ENCODE peak calls at places on chromosomes 13 and 19, in seven cellular contexts. L is stimulated activated naive CD4-positive, alpha-beta T cell; B is activated gamma-delta T cell treated with Interleukin-2 at 50 U/mL for 16 hours; F is fibroblast of gingiva; M is type B pancreatic cell; G is heart right ventricle; X is SHP77. R is an unnamed sample.

GRCh38 chr13:68261105-68261504 is 1031.0 kb upstream of the PCDH9 start:
- DNase-seq in M (no peak), F (no peak), L (no peak), X (no peak), B (no peak), G (no peak), R (no peak)

GRCh38 chr19:45322311-45322710 is 364 bp downstream of the CKM start:
- DNase-seq in M (no peak), F (no peak), G (no peak), X (peak), B (no peak), L (no peak), R (no peak)

GRCh38 chr19:17973759-17974158 is 6.9 kb downstream of the KCNN1 start:
- DNase-seq in X (no peak), M (no peak), L (no peak), B (no peak), G (no peak), F (no peak), R (no peak)

GRCh38 chr19:2491130-2491801 is 15.3 kb downstream of the GADD45B start:
- DNase-seq in M (no peak), F (peak), B (no peak), G (no peak), L (no peak), X (peak), R (no peak)

GRCh38 chr13:41859555-41859954 is 101.4 kb downstream of the VWA8 start:
- DNase-seq in F (no peak), X (no peak), G (no peak), M (no peak), L (no peak), B (no peak), R (no peak)

GRCh38 chr19:50496189-50497029 is 14.6 kb downstream of the JOSD2 start:
- DNase-seq in G (peak), F (no peak), M (no peak), L (no peak), B (no peak), X (no peak), R (no peak)

GRCh38 chr19:34220472-34221063 is 33.8 kb upstream of the GARRE1 start:
- DNase-seq in M (no peak), G (peak), B (peak), F (peak), X (peak), L (peak), R (no peak)

GRCh38 chr13:84296386-84296785 is 414.1 kb upstream of the SLITRK1 start:
- DNase-seq in B (no peak), X (no peak), L (no peak), F (no peak), G (no peak), M (no peak), R (no peak)

GRCh38 chr13:62710766-62711165 is 1295.1 kb upstream of the PCDH20 start:
- DNase-seq in F (no peak), B (no peak), X (peak), G (no peak), L (no peak), M (no peak), R (no peak)

R was measured in brain pericyte.